ENCODE peak calls at places on chromosomes 13 and 19, in five cellular contexts. O is choroid plexus epithelial cell, X is brain microvascular endothelial cell, I is Caco-2, A is heart left ventricle. W is an unnamed sample.

GRCh38 chr19:10872551-10873107 is 1.3 kb downstream of the CARM1 start:
- DNase-seq in O (no peak), X (no peak), I (no peak), A (no peak), W (peak)

GRCh38 chr19:14843587-14843986 is 5.1 kb downstream of the OR7A10 start:
- DNase-seq in O (peak), X (no peak), I (no peak), A (no peak), W (no peak)

GRCh38 chr19:49876422-49877019 is 634 bp downstream of the AKT1S1 start:
- DNase-seq in O (peak), X (peak), I (peak), A (peak), W (peak)

GRCh38 chr13:75196112-75196855 is 285.7 kb downstream of the TBC1D4 start:
- DNase-seq in O (peak), X (peak), I (no peak), A (no peak), W (no peak)

GRCh38 chr19:16416574-16416973 is 55.2 kb downstream of the EPS15L1 start:
- DNase-seq in O (no peak), X (no peak), I (no peak), A (no peak), W (no peak)

GRCh38 chr19:49809155-49809986 is 3.7 kb downstream of the FUZ start:
- DNase-seq in O (peak), X (no peak), I (peak), A (peak), W (peak)

GRCh38 chr19:35901055-35901644 is 810 bp upstream of the NFKBID start:
- DNase-seq in O (peak), X (peak), I (no peak), A (no peak), W (no peak)

GRCh38 chr13:99080131-99080530 is 102.3 kb upstream of the DOCK9 start:
- DNase-seq in O (no peak), X (no peak), I (no peak), A (no peak), W (no peak)

GRCh38 chr19:49910179-49910578 is 13.5 kb upstream of the IL4I1 start:
- DNase-seq in O (no peak), X (no peak), I (no peak), A (no peak), W (no peak)

GRCh38 chr19:8148410-8149231 is 771 bp downstream of the FBN3 start:
- DNase-seq in O (no peak), X (no peak), I (peak), A (no peak), W (no peak)

GRCh38 chr13:101291216-101291615 is 125.1 kb downstream of the NALCN start:
- DNase-seq in O (no peak), X (no peak), I (no peak), A (no peak), W (no peak)

GRCh38 chr13:111013196-111013595 is 98.3 kb upstream of the ANKRD10 start:
- DNase-seq in O (no peak), X (no peak), I (no peak), A (no peak), W (no peak)

GRCh38 chr13:98461525-98462240 is 115.2 kb downstream of the STK24 start:
- DNase-seq in O (no peak), X (no peak), I (no peak), A (no peak), W (no peak)

GRCh38 chr13:31134055-31134711 is 27.5 kb downstream of the HSPH1 start:
- DNase-seq in O (no peak), X (no peak), I (no peak), A (no peak), W (no peak)

GRCh38 chr19:43430142-43430710 is 15.5 kb downstream of the TEX101 start:
- DNase-seq in O (no peak), X (no peak), I (peak), A (no peak), W (peak)

GRCh38 chr13:112510002-112510780 is 77.8 kb downstream of the TUBGCP3 start:
- DNase-seq in O (peak), X (peak), I (peak), A (no peak), W (peak)

GRCh38 chr19:3098515-3099346 is 4.6 kb downstream of the GNA11 start:
- DNase-seq in O (peak), X (no peak), I (no peak), A (peak), W (peak)
- H3K4me3 ChIP-seq in O (peak), X (no peak), I (no peak), A (peak), W (no peak)

GRCh38 chr19:38538793-38539528 is 78.8 kb downstream of the MAP4K1 start:
- DNase-seq in O (no peak), X (no peak), I (no peak), A (no peak), W (peak)
- TF ChIP-seq CTCF in O (no peak), X (no peak), I (no peak), A (no peak), W (no peak)

GRCh38 chr13:92354583-92354982 is 872.0 kb upstream of the GPC6 start:
- DNase-seq in O (peak), X (peak), I (no peak), A (no peak), W (no peak)

DNA sequence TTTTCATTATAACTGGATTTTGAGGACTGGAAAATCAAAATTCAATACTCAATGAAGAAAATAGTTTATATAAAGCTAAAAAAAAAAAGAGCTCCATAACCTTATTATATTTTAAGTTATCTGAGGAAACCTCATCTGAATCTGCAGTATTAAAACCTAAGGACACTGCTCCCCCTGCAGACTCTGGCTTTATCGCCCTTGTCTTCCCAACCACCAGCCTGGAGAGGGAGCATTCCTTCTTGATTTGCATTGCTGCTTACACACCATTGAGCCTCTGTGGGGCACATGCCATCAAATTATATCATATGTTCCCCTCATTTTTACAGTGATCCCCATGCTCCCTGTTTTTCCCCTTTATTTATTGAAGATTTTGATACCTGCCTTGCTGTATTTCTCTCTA is 871.4 kb upstream of the GPC6 start:
- DNase-seq in O (peak), X (peak), I (peak), A (no peak), W (no peak)
- H3K4me3 ChIP-seq in O (no peak), X (no peak), I (no peak), A (no peak), W (no peak)

DNA sequence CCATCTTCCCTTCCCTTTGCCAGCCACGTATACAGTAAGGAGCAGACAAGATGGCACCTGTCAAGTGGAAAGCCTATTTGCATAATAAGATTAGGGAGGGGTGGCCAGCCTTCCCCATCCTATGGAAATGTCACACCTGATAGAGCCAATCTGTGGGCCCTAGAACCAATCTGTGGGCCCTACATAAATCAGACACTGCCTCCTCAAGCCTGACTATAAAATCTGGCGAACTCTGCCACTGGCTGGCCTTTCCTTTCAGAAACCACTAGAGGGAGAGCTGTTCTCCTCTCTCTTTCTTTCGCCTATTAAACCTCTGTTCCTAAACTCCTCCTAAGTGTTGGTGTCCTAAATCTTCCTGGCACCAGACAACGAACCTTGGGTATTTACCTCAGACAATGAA is 231.5 kb upstream of the KLHL1 start:
- DNase-seq in O (peak), X (peak), I (peak), A (no peak), W (peak)
- TF ChIP-seq CTCF in O (peak), X (peak), I (peak), A (no peak), W (peak)

DNA sequence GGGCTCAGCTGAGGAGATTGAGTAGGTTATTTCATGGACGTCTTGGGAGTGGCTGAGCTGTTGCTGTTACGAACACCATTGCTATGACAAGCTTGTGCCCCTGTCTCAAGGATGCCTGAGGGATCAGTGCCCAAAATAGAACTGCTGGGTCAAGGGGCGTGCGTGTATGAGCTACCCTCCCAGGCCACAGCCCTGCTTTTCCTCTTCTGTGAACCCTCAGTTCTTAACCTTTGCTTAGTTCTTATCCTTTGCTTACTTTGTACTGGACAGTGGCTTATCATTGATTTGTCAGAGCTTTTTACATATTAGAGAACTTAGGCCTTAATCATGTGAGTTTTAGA is 9.0 kb downstream of the ARHGAP45 start:
- DNase-seq in O (no peak), X (no peak), I (no peak), A (no peak), W (no peak)
- H3K4me3 ChIP-seq in O (no peak), X (no peak), I (no peak), A (no peak), W (no peak)